ENCODE peak calls at places on chromosomes 6 and 20, in ten cellular contexts. B, Z, A, J, Q, G, K, F, O and R are unnamed samples.

GRCh38 chr6:79134699-79135474 is 56.8 kb upstream of the PHIP start:
- DNase-seq in F (no peak), A (no peak), B (no peak), J (no peak), O (no peak), G (no peak), Q (no peak), Z (no peak), K (peak), R (no peak)

GRCh38 chr20:48723308-48724264 is 104.2 kb downstream of the PREX1 start:
- DNase-seq in Z (no peak), A (no peak), O (peak), F (no peak), B (no peak), Q (no peak), J (no peak), K (no peak), G (no peak), R (peak)

GRCh38 chr6:51562198-51562597 is 525.2 kb downstream of the PKHD1 start:
- DNase-seq in A (no peak), K (no peak), J (no peak), F (no peak), B (no peak), Q (no peak), Z (no peak), O (no peak), G (no peak), R (no peak)

GRCh38 chr6:40252531-40253258 is 318.4 kb upstream of the MOCS1 start:
- DNase-seq in O (no peak), Q (no peak), G (no peak), Z (no peak), J (no peak), K (no peak), A (no peak), F (no peak), B (no peak), R (no peak)

GRCh38 chr6:144350176-144350575 is 65.0 kb downstream of the UTRN start:
- DNase-seq in J (no peak), G (no peak), O (no peak), B (no peak), Q (no peak), K (no peak), A (no peak), Z (no peak), F (no peak), R (no peak)

GRCh38 chr6:89270951-89271721 is 44.0 kb downstream of the GABRR2 start:
- DNase-seq in A (no peak), Z (no peak), O (no peak), B (no peak), F (no peak), K (no peak), Q (no peak), G (no peak), J (no peak), R (no peak)

GRCh38 chr6:11111769-11112437 is 378 bp upstream of the ERVFRD-1 start:
- DNase-seq in Z (no peak), A (no peak), O (no peak), F (no peak), B (no peak), Q (no peak), K (no peak), G (no peak), J (no peak), R (no peak)

GRCh38 chr6:137866200-137866913 is 702 bp upstream of the TNFAIP3 start:
- DNase-seq in A (no peak), Z (no peak), B (no peak), G (no peak), O (no peak), J (peak), F (peak), K (no peak), Q (no peak), R (peak)

GRCh38 chr6:41092421-41093140 is 19.8 kb downstream of the NFYA start:
- DNase-seq in K (peak), O (no peak), G (no peak), Q (no peak), B (no peak), F (peak), Z (no peak), A (no peak), J (no peak), R (peak)

GRCh38 chr20:51569815-51570741 is 27.6 kb upstream of the NFATC2 start:
- DNase-seq in Z (no peak), A (no peak), Q (no peak), O (no peak), G (no peak), B (peak), K (peak), J (no peak), F (no peak), R (no peak)

GRCh38 chr20:9200196-9200595 is 131.3 kb downstream of the PLCB4 start:
- DNase-seq in Q (no peak), F (no peak), G (no peak), Z (no peak), A (no peak), B (no peak), O (no peak), J (no peak), K (no peak), R (no peak)

GRCh38 chr6:117840541-117840983 is 66.5 kb upstream of the SLC35F1 start:
- DNase-seq in A (peak), O (no peak), Q (peak), K (peak), J (no peak), B (peak), F (peak), Z (no peak), G (no peak), R (peak)

GRCh38 chr6:147194652-147195403 is 9.4 kb upstream of the STXBP5 start:
- DNase-seq in J (no peak), O (no peak), A (no peak), B (no peak), F (no peak), Q (no peak), K (no peak), G (no peak), Z (no peak), R (no peak)

GRCh38 chr20:42598586-42598985 is 591.1 kb downstream of the PTPRT start:
- DNase-seq in A (no peak), O (no peak), F (no peak), G (no peak), Q (no peak), K (no peak), Z (no peak), J (no peak), B (no peak), R (no peak)